ENCODE peak calls at places on chromosomes 12 and 14, in nine cellular contexts. One of them, this sample, is unnamed.
A peak's percentile ranks its signal among the peaks of the same experiment; 100 is the strongest.

GRCh38 chr14:22084393-22085281 is 411.0 kb upstream of the OR4E1 start:
- DNase-seq in stomach: no peak
- DNase-seq in CD8-positive, alpha-beta T cell: no peak
- DNase-seq in colonic mucosa: peak; percentile 30
- DNase-seq in H9: no peak
- DNase-seq in CD8-positive, alpha-beta memory T cell: peak; percentile 47
- DNase-seq in astrocyte: peak; percentile 20
- DNase-seq in PC-3: peak; percentile 81
- DNase-seq in H1: no peak
- DNase-seq in this sample: no peak

GRCh38 chr14:54549862-54550261 is 17.1 kb upstream of the SAMD4A start:
- DNase-seq in H1: no peak
- DNase-seq in colonic mucosa: no peak
- DNase-seq in PC-3: peak; percentile 45
- DNase-seq in CD8-positive, alpha-beta memory T cell: no peak
- DNase-seq in H9: no peak
- DNase-seq in stomach: no peak
- DNase-seq in astrocyte: no peak
- DNase-seq in CD8-positive, alpha-beta T cell: no peak
- DNase-seq in this sample: no peak

GRCh38 chr12:48883305-48884171 is 17.9 kb upstream of the RND1 start:
- DNase-seq in H9: peak; percentile 64
- DNase-seq in CD8-positive, alpha-beta T cell: no peak
- DNase-seq in astrocyte: no peak
- DNase-seq in PC-3: no peak
- DNase-seq in stomach: peak; percentile 83
- DNase-seq in CD8-positive, alpha-beta memory T cell: no peak
- DNase-seq in H1: peak; percentile 62
- DNase-seq in colonic mucosa: peak; percentile 37
- DNase-seq in this sample: no peak

GRCh38 chr12:5022465-5023061 is 21.1 kb upstream of the KCNA5 start:
- DNase-seq in astrocyte: peak; percentile 13
- DNase-seq in H9: peak; percentile 87
- DNase-seq in stomach: peak; percentile 44
- DNase-seq in CD8-positive, alpha-beta memory T cell: no peak
- DNase-seq in CD8-positive, alpha-beta T cell: no peak
- DNase-seq in colonic mucosa: peak; percentile 22
- DNase-seq in H1: peak; percentile 69
- DNase-seq in PC-3: peak; percentile 50
- DNase-seq in this sample: no peak

GRCh38 chr14:65792208-65792905 is 379.8 kb downstream of the FUT8 start:
- DNase-seq in CD8-positive, alpha-beta T cell: no peak
- DNase-seq in CD8-positive, alpha-beta memory T cell: no peak
- DNase-seq in H1: no peak
- DNase-seq in stomach: no peak
- DNase-seq in PC-3: peak; percentile 81
- DNase-seq in astrocyte: peak; percentile 57
- DNase-seq in H9: no peak
- DNase-seq in colonic mucosa: no peak
- DNase-seq in this sample: no peak

GRCh38 chr12:111180830-111181726 is 187.8 kb downstream of the PHETA1 start:
- DNase-seq in H9: no peak
- DNase-seq in PC-3: no peak
- DNase-seq in CD8-positive, alpha-beta memory T cell: no peak
- DNase-seq in colonic mucosa: peak; percentile 35
- DNase-seq in astrocyte: no peak
- DNase-seq in H1: no peak
- DNase-seq in CD8-positive, alpha-beta T cell: no peak
- DNase-seq in stomach: peak; percentile 53
- DNase-seq in this sample: no peak

GRCh38 chr12:47870175-47870781 is 34.5 kb downstream of the VDR start:
- DNase-seq in H9: peak; percentile 78
- DNase-seq in H1: peak; percentile 56
- DNase-seq in astrocyte: no peak
- DNase-seq in PC-3: peak; percentile 28
- DNase-seq in CD8-positive, alpha-beta memory T cell: no peak
- DNase-seq in colonic mucosa: peak; percentile 49
- DNase-seq in stomach: peak; percentile 46
- DNase-seq in CD8-positive, alpha-beta T cell: no peak
- DNase-seq in this sample: no peak

GRCh38 chr12:113196996-113197395 is 11.5 kb downstream of the RITA1 start:
- DNase-seq in CD8-positive, alpha-beta memory T cell: peak; percentile 50
- DNase-seq in PC-3: peak; percentile 88
- DNase-seq in astrocyte: peak; percentile 55
- DNase-seq in stomach: peak; percentile 73
- DNase-seq in colonic mucosa: peak; percentile 79
- DNase-seq in CD8-positive, alpha-beta T cell: peak; percentile 39
- DNase-seq in H1: peak; percentile 72
- DNase-seq in H9: peak; percentile 82
- DNase-seq in this sample: no peak

GRCh38 chr14:74951443-74952194 is 3.8 kb downstream of the PGF start:
- DNase-seq in CD8-positive, alpha-beta memory T cell: no peak
- DNase-seq in colonic mucosa: no peak
- DNase-seq in CD8-positive, alpha-beta T cell: no peak
- DNase-seq in PC-3: no peak
- DNase-seq in astrocyte: no peak
- DNase-seq in H1: no peak
- DNase-seq in H9: no peak
- DNase-seq in stomach: no peak
- DNase-seq in this sample: no peak
- H3K27ac ChIP-seq in CD8-positive, alpha-beta memory T cell: no peak overlapping the region
- H3K27ac ChIP-seq in colonic mucosa: peak overlapping the region; percentile 25
- H3K27ac ChIP-seq in CD8-positive, alpha-beta T cell: no peak overlapping the region
- H3K27ac ChIP-seq in PC-3: no peak overlapping the region
- H3K27ac ChIP-seq in astrocyte: no peak overlapping the region
- H3K27ac ChIP-seq in H1: no peak overlapping the region
- H3K27ac ChIP-seq in H9: no peak overlapping the region
- H3K27ac ChIP-seq in stomach: no peak overlapping the region
- H3K27ac ChIP-seq in this sample: no peak overlapping the region

DNA sequence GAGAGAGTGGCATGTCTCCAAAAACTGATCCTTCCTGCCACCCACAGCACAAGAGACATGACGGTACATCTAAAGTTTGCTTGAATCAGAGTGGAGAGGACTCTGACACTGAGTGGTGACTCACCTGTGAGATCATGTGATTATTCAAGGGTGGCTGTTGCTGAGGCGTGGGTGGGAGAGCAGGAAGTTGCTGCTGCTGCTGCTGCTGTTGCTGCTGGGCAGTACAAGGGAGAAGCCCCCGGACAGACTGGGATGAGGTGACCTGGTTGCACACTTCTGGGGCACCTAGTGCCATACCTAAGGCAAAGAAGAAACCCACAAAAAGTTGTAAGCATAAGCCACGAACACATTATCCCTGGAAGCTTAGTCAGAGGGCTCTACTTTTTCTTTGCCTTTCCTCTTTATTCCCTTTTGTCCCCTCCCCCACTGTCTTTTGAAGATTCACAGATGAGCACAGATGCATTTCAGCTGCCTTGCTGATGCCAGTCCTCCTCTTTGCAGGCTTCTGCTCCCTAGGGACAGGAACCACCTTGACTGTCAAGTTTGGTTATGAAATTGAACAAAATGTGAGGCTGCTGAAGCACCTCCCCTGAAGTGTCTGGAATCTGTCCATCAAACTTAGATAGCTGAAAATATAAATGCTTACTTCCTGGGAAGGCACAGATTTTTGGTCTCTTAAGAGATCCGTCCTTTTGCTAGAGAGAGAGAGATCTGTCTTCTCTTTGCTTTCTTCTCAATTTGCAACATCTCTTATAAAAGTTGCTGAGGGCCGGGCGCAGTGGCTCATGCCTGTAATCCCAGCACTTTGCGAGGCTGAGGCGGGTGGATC is 29.5 kb upstream of the STAC3 start:
- DNase-seq in H1: no peak
- DNase-seq in H9: peak; percentile 70
- DNase-seq in astrocyte: peak; percentile 98
- DNase-seq in CD8-positive, alpha-beta T cell: peak; percentile 53
- DNase-seq in stomach: peak; percentile 39
- DNase-seq in PC-3: peak; percentile 92
- DNase-seq in colonic mucosa: peak; percentile 79
- DNase-seq in CD8-positive, alpha-beta memory T cell: peak; percentile 64
- DNase-seq in this sample: peak; percentile 8
- H3K27ac ChIP-seq in H1: no peak overlapping the region
- H3K27ac ChIP-seq in H9: no peak overlapping the region
- H3K27ac ChIP-seq in astrocyte: peak overlapping the region; percentile 76
- H3K27ac ChIP-seq in CD8-positive, alpha-beta T cell: peak overlapping the region; percentile 54
- H3K27ac ChIP-seq in stomach: no peak overlapping the region
- H3K27ac ChIP-seq in PC-3: peak overlapping the region; percentile 87
- H3K27ac ChIP-seq in colonic mucosa: peak overlapping the region; percentile 78
- H3K27ac ChIP-seq in CD8-positive, alpha-beta memory T cell: peak overlapping the region; percentile 18
- H3K27ac ChIP-seq in this sample: peak overlapping the region; percentile 80

GRCh38 chr14:36020120-36021029 is 156.1 kb downstream of the PTCSC3 start:
- DNase-seq in CD8-positive, alpha-beta memory T cell: no peak
- DNase-seq in colonic mucosa: no peak
- DNase-seq in CD8-positive, alpha-beta T cell: no peak
- DNase-seq in H1: no peak
- DNase-seq in stomach: no peak
- DNase-seq in PC-3: no peak
- DNase-seq in astrocyte: no peak
- DNase-seq in H9: no peak
- DNase-seq in this sample: no peak

GRCh38 chr14:36021926-36022325 is 154.6 kb downstream of the PTCSC3 start:
- DNase-seq in colonic mucosa: no peak
- DNase-seq in CD8-positive, alpha-beta T cell: no peak
- DNase-seq in astrocyte: no peak
- DNase-seq in stomach: no peak
- DNase-seq in PC-3: no peak
- DNase-seq in CD8-positive, alpha-beta memory T cell: no peak
- DNase-seq in H1: no peak
- DNase-seq in H9: no peak
- DNase-seq in this sample: no peak

GRCh38 chr14:36022765-36023415 is 153.6 kb downstream of the PTCSC3 start:
- DNase-seq in H9: no peak
- DNase-seq in stomach: no peak
- DNase-seq in CD8-positive, alpha-beta T cell: no peak
- DNase-seq in CD8-positive, alpha-beta memory T cell: no peak
- DNase-seq in H1: no peak
- DNase-seq in PC-3: no peak
- DNase-seq in astrocyte: no peak
- DNase-seq in colonic mucosa: no peak
- DNase-seq in this sample: no peak

GRCh38 chr14:36021030-36021422 is 155.5 kb downstream of the PTCSC3 start:
- DNase-seq in H9: no peak
- DNase-seq in H1: no peak
- DNase-seq in CD8-positive, alpha-beta memory T cell: no peak
- DNase-seq in stomach: no peak
- DNase-seq in CD8-positive, alpha-beta T cell: no peak
- DNase-seq in astrocyte: no peak
- DNase-seq in colonic mucosa: no peak
- DNase-seq in PC-3: no peak
- DNase-seq in this sample: no peak

GRCh38 chr14:36019126-36019525 is 157.4 kb downstream of the PTCSC3 start:
- DNase-seq in CD8-positive, alpha-beta T cell: no peak
- DNase-seq in H9: no peak
- DNase-seq in stomach: no peak
- DNase-seq in astrocyte: peak; percentile 42
- DNase-seq in PC-3: no peak
- DNase-seq in colonic mucosa: no peak
- DNase-seq in CD8-positive, alpha-beta memory T cell: no peak
- DNase-seq in H1: no peak
- DNase-seq in this sample: no peak
- H3K27ac ChIP-seq in CD8-positive, alpha-beta T cell: no peak overlapping the region
- H3K27ac ChIP-seq in H9: no peak overlapping the region
- H3K27ac ChIP-seq in stomach: no peak overlapping the region
- H3K27ac ChIP-seq in astrocyte: no peak overlapping the region
- H3K27ac ChIP-seq in PC-3: no peak overlapping the region
- H3K27ac ChIP-seq in colonic mucosa: no peak overlapping the region
- H3K27ac ChIP-seq in CD8-positive, alpha-beta memory T cell: no peak overlapping the region
- H3K27ac ChIP-seq in H1: no peak overlapping the region
- H3K27ac ChIP-seq in this sample: peak overlapping the region; percentile 72

GRCh38 chr12:89392401-89392800 is 40.1 kb upstream of the DUSP6 start:
- DNase-seq in H1: no peak
- DNase-seq in H9: no peak
- DNase-seq in astrocyte: no peak
- DNase-seq in CD8-positive, alpha-beta T cell: no peak
- DNase-seq in CD8-positive, alpha-beta memory T cell: no peak
- DNase-seq in PC-3: no peak
- DNase-seq in colonic mucosa: no peak
- DNase-seq in stomach: no peak
- DNase-seq in this sample: no peak

GRCh38 chr12:89391726-89392336 is 39.5 kb upstream of the DUSP6 start:
- DNase-seq in astrocyte: no peak
- DNase-seq in CD8-positive, alpha-beta T cell: no peak
- DNase-seq in H1: no peak
- DNase-seq in PC-3: no peak
- DNase-seq in CD8-positive, alpha-beta memory T cell: no peak
- DNase-seq in H9: no peak
- DNase-seq in stomach: no peak
- DNase-seq in colonic mucosa: no peak
- DNase-seq in this sample: no peak

GRCh38 chr12:89393551-89394121 is 41.3 kb upstream of the DUSP6 start:
- DNase-seq in CD8-positive, alpha-beta memory T cell: no peak
- DNase-seq in CD8-positive, alpha-beta T cell: no peak
- DNase-seq in stomach: no peak
- DNase-seq in PC-3: no peak
- DNase-seq in astrocyte: no peak
- DNase-seq in H1: no peak
- DNase-seq in H9: no peak
- DNase-seq in colonic mucosa: no peak
- DNase-seq in this sample: no peak

GRCh38 chr12:89390802-89391673 is 38.7 kb upstream of the DUSP6 start:
- DNase-seq in CD8-positive, alpha-beta memory T cell: no peak
- DNase-seq in colonic mucosa: peak; percentile 43
- DNase-seq in PC-3: peak; percentile 78
- DNase-seq in stomach: no peak
- DNase-seq in H9: no peak
- DNase-seq in H1: no peak
- DNase-seq in astrocyte: peak; percentile 85
- DNase-seq in CD8-positive, alpha-beta T cell: no peak
- DNase-seq in this sample: no peak

DNA sequence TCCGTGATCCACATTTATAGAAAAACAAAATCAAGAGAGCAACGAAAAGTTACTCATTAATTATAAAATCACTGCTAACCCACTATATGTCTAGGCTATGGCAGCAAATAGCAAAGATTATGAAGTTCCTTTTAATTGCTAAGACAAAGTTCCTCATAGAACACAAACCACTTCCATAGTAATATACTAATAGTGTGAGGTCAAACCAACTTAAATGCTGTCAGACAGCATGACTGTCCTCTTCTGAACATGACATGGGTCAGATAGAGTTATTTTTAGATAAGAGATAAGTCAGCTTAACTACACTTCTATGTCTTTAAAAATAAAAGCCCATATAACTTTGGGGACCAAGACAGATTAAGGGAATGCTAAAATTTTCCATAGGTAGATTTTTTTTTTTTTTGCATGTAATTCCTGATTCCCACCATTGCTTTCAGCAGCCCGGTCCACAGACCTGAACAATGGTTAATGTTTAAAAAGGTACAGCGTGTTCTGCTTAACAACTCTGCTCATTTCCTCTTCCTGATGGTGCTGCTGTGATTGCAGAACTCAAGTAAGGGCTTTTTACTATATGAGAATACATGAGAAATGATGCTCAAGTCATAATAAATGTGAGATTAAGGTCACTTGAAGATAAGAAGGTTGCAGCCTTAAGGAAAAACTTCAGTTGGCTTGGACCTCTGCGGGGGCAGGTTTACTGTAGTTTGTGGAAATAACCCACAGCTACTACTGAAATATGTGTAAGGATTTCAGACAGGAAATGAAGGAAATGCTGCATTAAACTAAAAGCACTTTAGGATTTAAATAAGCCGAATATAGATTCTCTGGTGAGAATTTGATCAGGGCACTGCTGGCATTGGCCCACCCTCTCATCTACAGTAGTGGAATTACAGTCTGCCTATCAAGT is 37.7 kb upstream of the DUSP6 start:
- DNase-seq in H9: no peak
- DNase-seq in CD8-positive, alpha-beta T cell: no peak
- DNase-seq in colonic mucosa: peak; percentile 47
- DNase-seq in astrocyte: peak; percentile 27
- DNase-seq in stomach: no peak
- DNase-seq in PC-3: no peak
- DNase-seq in CD8-positive, alpha-beta memory T cell: no peak
- DNase-seq in H1: no peak
- DNase-seq in this sample: no peak
- H3K27ac ChIP-seq in H9: no peak overlapping the region
- H3K27ac ChIP-seq in CD8-positive, alpha-beta T cell: no peak overlapping the region
- H3K27ac ChIP-seq in colonic mucosa: peak overlapping the region; percentile 68
- H3K27ac ChIP-seq in astrocyte: no peak overlapping the region
- H3K27ac ChIP-seq in stomach: no peak overlapping the region
- H3K27ac ChIP-seq in PC-3: peak overlapping the region; percentile 84
- H3K27ac ChIP-seq in CD8-positive, alpha-beta memory T cell: no peak overlapping the region
- H3K27ac ChIP-seq in H1: no peak overlapping the region
- H3K27ac ChIP-seq in this sample: no peak overlapping the region